ENCODE peak calls at places on chromosomes 4 and X, in five cellular contexts. W is dorsolateral prefrontal cortex, P is A549, J is hepatocyte, Q is GM23248. D is an unnamed sample.

GRCh38 chr4:10417720-10418119 is 39.5 kb downstream of the ZNF518B start:
- DNase-seq in W (no peak), P (no peak), J (no peak), Q (peak; percentile 3), D (no peak)

GRCh38 chr4:7818676-7819041 is 121.0 kb downstream of the AFAP1 start:
- DNase-seq in J (peak; percentile 25), P (no peak), Q (no peak), W (no peak), D (no peak)

GRCh38 chr4:112327950-112328349 is 30.8 kb downstream of the ALPK1 start:
- DNase-seq in J (peak; percentile 56), P (no peak), Q (peak; percentile 70), W (no peak), D (no peak)

GRCh38 chr4:121147923-121148443 is 16.1 kb downstream of the TNIP3 start:
- DNase-seq in W (no peak), P (no peak), Q (peak; percentile 84), J (no peak), D (no peak)

GRCh38 chr4:9969526-9970398 is 51.5 kb downstream of the SLC2A9 start:
- DNase-seq in W (no peak), J (no peak), P (no peak), Q (no peak), D (no peak)

GRCh38 chrX:154323537-154323936 is 27.9 kb downstream of the TKTL1 start:
- DNase-seq in P (no peak), Q (no peak), W (no peak), J (no peak), D (no peak)

GRCh38 chr4:38323141-38323634 is 340.8 kb upstream of the KLF3 start:
- DNase-seq in J (no peak), Q (peak; percentile 39), P (no peak), W (no peak), D (no peak)

GRCh38 chr4:5051692-5052423 is 578 bp downstream of the STK32B start:
- DNase-seq in P (peak; percentile 33), W (no peak), J (no peak), Q (peak; percentile 53), D (no peak)

GRCh38 chrX:42603016-42603415 is 174.9 kb downstream of the PPP1R2C start:
- DNase-seq in Q (no peak), P (no peak), W (no peak), J (no peak), D (no peak)

GRCh38 chrX:65451663-65452062 is 82.9 kb downstream of the LAS1L start:
- DNase-seq in J (peak; percentile 48), Q (peak; percentile 50), P (no peak), W (no peak), D (no peak)

GRCh38 chr4:24741915-24742314 is 53.5 kb upstream of the SOD3 start:
- DNase-seq in J (no peak), W (no peak), Q (peak; percentile 16), P (no peak), D (no peak)

GRCh38 chrX:31423575-31424284 is 351.9 kb upstream of the FTHL17 start:
- DNase-seq in P (peak; percentile 1), Q (peak; percentile 58), J (peak; percentile 74), W (no peak), D (no peak)

GRCh38 chr4:122003335-122003734 is 51.5 kb upstream of the TRPC3 start:
- DNase-seq in W (no peak), Q (peak; percentile 12), J (peak; percentile 59), P (peak; percentile 28), D (no peak)

GRCh38 chrX:115378471-115378870 is 89.0 kb downstream of the LUZP4 start:
- DNase-seq in P (no peak), W (no peak), Q (peak; percentile 57), J (no peak), D (no peak)

GRCh38 chr4:87101543-87102199 is 118.7 kb downstream of the KLHL8 start:
- DNase-seq in W (no peak), Q (no peak), P (no peak), J (no peak), D (no peak)

GRCh38 chr4:1244978-1245471 is 3.9 kb downstream of the CTBP1 start:
- DNase-seq in W (peak; percentile 13), Q (no peak), J (no peak), P (no peak), D (no peak)

GRCh38 chr4:11954093-11954492 is 525.4 kb upstream of the HS3ST1 start:
- DNase-seq in J (peak; percentile 48), Q (peak; percentile 3), P (peak; percentile 0), W (no peak), D (no peak)

GRCh38 chrX:1529756-1530155 is 7.2 kb downstream of the P2RY8 start:
- DNase-seq in P (no peak), Q (no peak), W (no peak), J (no peak), D (no peak)

GRCh38 chrX:130676861-130677260 is 226.1 kb downstream of the ENOX2 start:
- DNase-seq in J (no peak), Q (no peak), P (no peak), W (no peak), D (no peak)

GRCh38 chrX:130669233-130669632 is 233.8 kb downstream of the ENOX2 start:
- DNase-seq in W (no peak), J (no peak), P (no peak), Q (peak; percentile 53), D (no peak)

GRCh38 chrX:130672214-130672613 is 230.8 kb downstream of the ENOX2 start:
- DNase-seq in P (no peak), J (no peak), Q (no peak), W (no peak), D (no peak)
- H3K27ac ChIP-seq in P (no peak overlapping the region), J (no peak overlapping the region), Q (no peak overlapping the region), W (no peak overlapping the region), D (no peak overlapping the region)

DNA sequence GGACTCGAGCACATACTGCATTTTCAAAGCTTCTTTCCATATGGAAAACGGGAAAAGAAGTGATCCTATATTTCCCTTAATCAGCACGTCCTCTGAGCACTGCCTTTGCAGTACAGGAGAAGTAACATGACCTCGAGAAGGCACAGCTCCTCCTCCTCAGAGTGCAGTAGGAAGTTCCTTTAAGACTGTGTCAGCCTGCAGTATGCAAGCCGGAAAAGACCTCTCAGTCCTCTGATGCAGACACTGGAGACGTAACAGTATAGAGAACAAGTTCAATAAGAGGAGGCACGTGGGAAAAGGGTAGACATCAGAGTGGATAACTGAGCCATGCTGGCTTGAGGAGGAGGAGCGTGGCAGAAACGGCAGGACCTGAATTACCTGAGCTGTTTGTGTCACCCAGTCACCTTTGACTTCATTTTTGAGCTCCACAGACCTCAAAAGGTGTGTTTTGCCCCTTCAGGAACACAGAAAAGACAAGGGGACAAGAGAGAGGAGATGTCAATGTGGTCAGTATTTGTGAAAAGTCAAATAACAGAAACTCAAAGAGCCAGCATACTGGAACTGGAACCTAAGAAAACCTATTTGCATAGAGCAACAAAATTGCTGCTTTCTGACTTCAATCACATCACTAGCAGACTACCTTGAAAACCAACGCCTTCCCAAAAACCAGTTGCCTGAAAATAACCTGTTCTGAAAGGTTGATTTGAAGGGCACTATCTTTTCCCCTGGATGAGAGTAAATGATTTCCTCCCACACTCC is 20.8 kb downstream of the IRF2 start:
- DNase-seq in P (no peak), Q (peak; percentile 91), W (no peak), J (peak; percentile 57), D (no peak)
- H3K27ac ChIP-seq in P (no peak overlapping the region), Q (peak overlapping the region; percentile 83), W (no peak overlapping the region), J (peak overlapping the region; percentile 70), D (no peak overlapping the region)

DNA sequence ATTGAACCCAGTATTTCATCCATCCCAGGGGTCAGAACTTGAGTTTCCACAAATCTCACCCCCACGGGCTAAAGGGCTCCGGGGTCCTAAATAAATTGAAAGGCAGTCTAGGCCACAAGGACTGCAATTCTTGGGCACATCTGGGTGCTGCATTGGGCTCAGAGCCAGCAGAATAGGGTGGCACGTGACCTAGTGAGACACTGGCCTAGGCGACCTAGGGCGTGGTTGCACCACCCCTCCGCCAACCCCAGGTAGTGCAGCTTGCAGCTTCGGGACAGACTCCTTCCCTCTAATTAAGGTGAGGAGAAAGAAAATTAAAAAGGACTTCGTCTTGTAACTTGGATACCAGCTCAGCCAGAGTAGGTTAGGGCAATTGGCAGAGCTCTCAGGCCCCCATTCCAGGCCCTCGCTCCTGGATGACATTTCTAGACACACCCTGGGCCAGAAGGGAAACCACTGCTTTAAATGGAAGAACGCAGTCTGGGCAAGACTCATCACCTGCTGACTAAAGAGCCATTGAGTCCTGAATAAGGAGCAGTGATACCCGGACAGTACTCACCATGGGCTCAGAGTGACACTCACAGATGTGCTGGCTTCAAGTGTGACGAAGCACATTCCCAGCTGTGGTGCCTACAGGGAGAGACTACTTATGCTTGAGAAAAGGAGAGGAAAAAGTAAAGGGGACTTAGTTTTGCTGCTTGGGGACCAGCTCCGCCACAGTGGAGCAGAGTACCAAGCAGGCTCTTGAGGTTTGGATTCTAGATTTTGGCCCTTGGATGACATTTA is 735.4 kb downstream of the FSTL5 start:
- DNase-seq in J (no peak), P (no peak), W (no peak), Q (no peak), D (no peak)
- H3K27ac ChIP-seq in J (no peak overlapping the region), P (no peak overlapping the region), W (no peak overlapping the region), Q (no peak overlapping the region), D (no peak overlapping the region)

GRCh38 chr4:152942346-152942745 is 6.2 kb downstream of the FHDC1 start:
- DNase-seq in Q (no peak), J (no peak), P (no peak), W (no peak), D (no peak)

GRCh38 chr4:152937535-152938236 is 1.6 kb downstream of the FHDC1 start:
- DNase-seq in P (peak; percentile 23), J (peak; percentile 77), W (no peak), Q (peak; percentile 68), D (no peak)

GRCh38 chr4:152937280-152937534 is 1.1 kb downstream of the FHDC1 start:
- DNase-seq in J (no peak), Q (no peak), W (no peak), P (no peak), D (no peak)

GRCh38 chr4:152938237-152938969 is 2.3 kb downstream of the FHDC1 start:
- DNase-seq in P (no peak), W (no peak), J (no peak), Q (peak; percentile 46), D (no peak)

GRCh38 chr4:152939655-152940054 is 3.5 kb downstream of the FHDC1 start:
- DNase-seq in J (no peak), P (no peak), Q (no peak), W (no peak), D (no peak)
- H3K27ac ChIP-seq in J (no peak overlapping the region), P (no peak overlapping the region), Q (no peak overlapping the region), W (no peak overlapping the region), D (no peak overlapping the region)